ENCODE peak calls at places on chromosomes 12 and 14, in six cellular contexts. One of them, this sample, is unnamed.

GRCh38 chr12:120012067-120012621 is 23.1 kb downstream of the BICDL1 start:
- DNase-seq in IMR-90: peak
- DNase-seq in choroid plexus epithelial cell: peak
- DNase-seq in esophagus squamous epithelium: no peak
- DNase-seq in ascending aorta: no peak
- DNase-seq in glutamatergic neuron: peak
- DNase-seq in this sample: peak

GRCh38 chr14:88551094-88551870 is 3.5 kb downstream of the PTPN21 start:
- DNase-seq in esophagus squamous epithelium: no peak
- DNase-seq in glutamatergic neuron: peak
- DNase-seq in IMR-90: peak
- DNase-seq in ascending aorta: peak
- DNase-seq in choroid plexus epithelial cell: peak
- DNase-seq in this sample: peak

GRCh38 chr14:103122578-103123127 is 608 bp upstream of the TNFAIP2 start:
- DNase-seq in ascending aorta: no peak
- DNase-seq in choroid plexus epithelial cell: no peak
- DNase-seq in glutamatergic neuron: no peak
- DNase-seq in esophagus squamous epithelium: no peak
- DNase-seq in IMR-90: no peak
- DNase-seq in this sample: peak

GRCh38 chr14:90698379-90698869 is 117.8 kb downstream of the TTC7B start:
- DNase-seq in choroid plexus epithelial cell: peak
- DNase-seq in ascending aorta: peak
- DNase-seq in esophagus squamous epithelium: no peak
- DNase-seq in IMR-90: peak
- DNase-seq in glutamatergic neuron: peak
- DNase-seq in this sample: peak

GRCh38 chr12:43551271-43551970 is 582 bp downstream of the ADAMTS20 start:
- DNase-seq in IMR-90: no peak
- DNase-seq in ascending aorta: no peak
- DNase-seq in glutamatergic neuron: peak
- DNase-seq in choroid plexus epithelial cell: no peak
- DNase-seq in esophagus squamous epithelium: no peak
- DNase-seq in this sample: peak

GRCh38 chr12:113298861-113299545 is 35.9 kb downstream of the SLC8B1 start:
- DNase-seq in IMR-90: no peak
- DNase-seq in ascending aorta: peak
- DNase-seq in choroid plexus epithelial cell: no peak
- DNase-seq in esophagus squamous epithelium: no peak
- DNase-seq in glutamatergic neuron: no peak
- DNase-seq in this sample: no peak

GRCh38 chr14:54502602-54503001 is 7.1 kb upstream of the CGRRF1 start:
- DNase-seq in glutamatergic neuron: no peak
- DNase-seq in IMR-90: peak
- DNase-seq in esophagus squamous epithelium: no peak
- DNase-seq in choroid plexus epithelial cell: no peak
- DNase-seq in ascending aorta: no peak
- DNase-seq in this sample: peak

GRCh38 chr12:112575559-112576067 is 156.9 kb downstream of the PTPN11 start:
- DNase-seq in esophagus squamous epithelium: no peak
- DNase-seq in choroid plexus epithelial cell: no peak
- DNase-seq in ascending aorta: no peak
- DNase-seq in glutamatergic neuron: no peak
- DNase-seq in IMR-90: no peak
- DNase-seq in this sample: no peak

GRCh38 chr12:47965581-47965980 is 2.2 kb downstream of the TMEM106C start:
- DNase-seq in glutamatergic neuron: no peak
- DNase-seq in choroid plexus epithelial cell: no peak
- DNase-seq in esophagus squamous epithelium: no peak
- DNase-seq in IMR-90: no peak
- DNase-seq in ascending aorta: no peak
- DNase-seq in this sample: no peak

GRCh38 chr14:35897616-35898111 is 71.5 kb downstream of the BRMS1L start:
- DNase-seq in IMR-90: no peak
- DNase-seq in choroid plexus epithelial cell: no peak
- DNase-seq in glutamatergic neuron: peak
- DNase-seq in ascending aorta: no peak
- DNase-seq in esophagus squamous epithelium: no peak
- DNase-seq in this sample: no peak

GRCh38 chr12:100926669-100927248 is 132.2 kb downstream of the ANO4 start:
- DNase-seq in IMR-90: peak
- DNase-seq in ascending aorta: no peak
- DNase-seq in glutamatergic neuron: peak
- DNase-seq in esophagus squamous epithelium: no peak
- DNase-seq in choroid plexus epithelial cell: peak
- DNase-seq in this sample: peak

GRCh38 chr12:24991209-24992049 is 42.5 kb upstream of the BCAT1 start:
- DNase-seq in esophagus squamous epithelium: no peak
- DNase-seq in choroid plexus epithelial cell: peak
- DNase-seq in IMR-90: peak
- DNase-seq in glutamatergic neuron: no peak
- DNase-seq in ascending aorta: no peak
- DNase-seq in this sample: no peak

GRCh38 chr12:130281157-130281799 is 56.4 kb upstream of the PIWIL1 start:
- DNase-seq in glutamatergic neuron: peak
- DNase-seq in choroid plexus epithelial cell: no peak
- DNase-seq in IMR-90: no peak
- DNase-seq in ascending aorta: no peak
- DNase-seq in esophagus squamous epithelium: no peak
- DNase-seq in this sample: no peak

GRCh38 chr14:102796661-102797190 is 19.5 kb downstream of the TRAF3 start:
- DNase-seq in glutamatergic neuron: no peak
- DNase-seq in choroid plexus epithelial cell: no peak
- DNase-seq in ascending aorta: no peak
- DNase-seq in IMR-90: no peak
- DNase-seq in esophagus squamous epithelium: no peak
- DNase-seq in this sample: no peak

GRCh38 chr14:45284802-45285201 is 31.8 kb upstream of the MIS18BP1 start:
- DNase-seq in IMR-90: no peak
- DNase-seq in ascending aorta: no peak
- DNase-seq in esophagus squamous epithelium: no peak
- DNase-seq in glutamatergic neuron: no peak
- DNase-seq in choroid plexus epithelial cell: peak
- DNase-seq in this sample: no peak
- TF ChIP-seq CTCF in IMR-90: no peak
- TF ChIP-seq CTCF in ascending aorta: no peak
- TF ChIP-seq CTCF in esophagus squamous epithelium: no peak
- TF ChIP-seq CTCF in glutamatergic neuron: no peak
- TF ChIP-seq CTCF in choroid plexus epithelial cell: peak
- TF ChIP-seq CTCF in this sample: peak

DNA sequence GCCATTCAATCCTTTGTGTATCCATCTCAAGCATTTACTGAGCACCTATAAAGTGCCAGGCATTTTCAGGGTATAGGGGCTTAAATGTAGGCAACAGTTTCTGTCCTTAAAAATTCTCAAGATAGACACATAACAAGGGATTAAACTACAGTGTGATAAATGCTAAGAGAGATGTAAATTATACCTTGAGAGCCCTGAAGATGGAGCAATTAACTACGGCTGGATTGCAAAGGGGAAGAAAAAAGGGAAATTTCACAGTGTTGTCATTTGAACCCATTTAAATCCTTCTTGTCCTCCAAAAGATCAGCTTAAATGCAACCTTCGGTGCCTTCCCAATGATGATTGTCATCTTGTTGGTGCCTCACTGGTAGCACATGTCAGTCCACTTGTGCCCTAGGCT is 11.5 kb upstream of the IL26 start:
- DNase-seq in glutamatergic neuron: no peak
- DNase-seq in ascending aorta: no peak
- DNase-seq in choroid plexus epithelial cell: peak
- DNase-seq in esophagus squamous epithelium: no peak
- DNase-seq in IMR-90: no peak
- DNase-seq in this sample: no peak
- TF ChIP-seq CTCF in glutamatergic neuron: no peak
- TF ChIP-seq CTCF in ascending aorta: no peak
- TF ChIP-seq CTCF in choroid plexus epithelial cell: peak
- TF ChIP-seq CTCF in esophagus squamous epithelium: no peak
- TF ChIP-seq CTCF in IMR-90: peak
- TF ChIP-seq CTCF in this sample: no peak

DNA sequence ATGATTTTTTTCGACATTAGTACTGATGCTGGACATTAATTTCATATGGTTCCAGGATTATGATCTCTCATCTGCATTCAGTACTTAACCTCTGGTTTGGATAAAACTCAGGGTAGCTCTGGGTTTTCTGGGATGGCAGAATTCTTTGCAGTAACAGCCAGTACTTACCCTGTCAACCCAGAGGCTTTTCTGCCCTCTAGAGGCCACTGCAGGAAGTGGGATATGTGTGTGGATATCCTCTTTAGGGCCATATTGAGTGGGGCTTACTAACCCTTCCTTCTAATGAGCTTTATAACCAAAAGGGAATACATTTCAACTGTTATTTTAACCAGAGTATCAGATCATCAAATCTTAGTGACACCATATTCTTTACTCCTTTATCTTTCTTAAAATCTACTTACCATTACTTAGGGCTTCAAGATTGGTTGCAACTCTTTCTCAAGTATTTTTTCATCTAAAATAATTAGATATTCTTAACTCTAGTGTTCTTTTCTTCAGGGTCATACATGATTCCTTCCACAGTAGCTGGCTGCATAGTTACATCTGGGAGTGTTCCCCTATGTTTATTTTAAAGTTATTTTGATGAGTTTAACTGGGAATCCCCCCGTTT is 488.0 kb upstream of the STXBP6 start:
- DNase-seq in esophagus squamous epithelium: no peak
- DNase-seq in glutamatergic neuron: peak
- DNase-seq in ascending aorta: no peak
- DNase-seq in IMR-90: no peak
- DNase-seq in choroid plexus epithelial cell: peak
- DNase-seq in this sample: peak
- TF ChIP-seq CTCF in esophagus squamous epithelium: peak
- TF ChIP-seq CTCF in glutamatergic neuron: peak
- TF ChIP-seq CTCF in ascending aorta: no peak
- TF ChIP-seq CTCF in IMR-90: peak
- TF ChIP-seq CTCF in choroid plexus epithelial cell: peak
- TF ChIP-seq CTCF in this sample: peak

GRCh38 chr14:96567289-96567899 is 65.2 kb downstream of the PAPOLA start:
- DNase-seq in esophagus squamous epithelium: no peak
- DNase-seq in glutamatergic neuron: no peak
- DNase-seq in IMR-90: peak
- DNase-seq in choroid plexus epithelial cell: peak
- DNase-seq in ascending aorta: no peak
- DNase-seq in this sample: no peak
- TF ChIP-seq CTCF in esophagus squamous epithelium: peak
- TF ChIP-seq CTCF in glutamatergic neuron: peak
- TF ChIP-seq CTCF in IMR-90: peak
- TF ChIP-seq CTCF in choroid plexus epithelial cell: peak
- TF ChIP-seq CTCF in ascending aorta: no peak
- TF ChIP-seq CTCF in this sample: peak

GRCh38 chr12:132719141-132719953 is 8.7 kb downstream of the PGAM5 start:
- DNase-seq in choroid plexus epithelial cell: no peak
- DNase-seq in glutamatergic neuron: no peak
- DNase-seq in esophagus squamous epithelium: no peak
- DNase-seq in ascending aorta: no peak
- DNase-seq in IMR-90: no peak
- DNase-seq in this sample: no peak
- TF ChIP-seq CTCF in choroid plexus epithelial cell: no peak
- TF ChIP-seq CTCF in glutamatergic neuron: no peak
- TF ChIP-seq CTCF in esophagus squamous epithelium: no peak
- TF ChIP-seq CTCF in ascending aorta: no peak
- TF ChIP-seq CTCF in IMR-90: no peak
- TF ChIP-seq CTCF in this sample: no peak

DNA sequence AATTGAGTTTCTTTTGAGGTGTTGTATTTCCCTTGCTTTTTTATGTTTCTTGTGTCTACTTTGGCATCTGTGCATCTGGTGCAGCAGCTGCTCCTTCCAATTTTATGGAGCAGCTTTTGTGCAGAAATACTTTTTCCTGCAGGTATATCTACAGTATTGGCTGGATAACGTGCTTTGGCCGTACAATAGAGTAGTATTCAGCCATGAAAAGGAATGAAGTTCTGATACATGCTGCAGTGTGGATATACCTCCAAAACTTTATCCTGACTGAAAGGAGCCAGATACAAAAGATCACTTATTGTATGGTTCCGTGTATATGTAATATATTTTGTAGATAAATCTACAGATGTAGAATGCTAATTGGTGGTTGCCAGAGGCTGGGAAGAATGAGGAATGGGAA is 74.6 kb downstream of the ERC1 start:
- DNase-seq in ascending aorta: no peak
- DNase-seq in glutamatergic neuron: no peak
- DNase-seq in esophagus squamous epithelium: no peak
- DNase-seq in IMR-90: no peak
- DNase-seq in choroid plexus epithelial cell: no peak
- DNase-seq in this sample: no peak
- TF ChIP-seq CTCF in ascending aorta: no peak
- TF ChIP-seq CTCF in glutamatergic neuron: no peak
- TF ChIP-seq CTCF in esophagus squamous epithelium: no peak
- TF ChIP-seq CTCF in IMR-90: no peak
- TF ChIP-seq CTCF in choroid plexus epithelial cell: no peak
- TF ChIP-seq CTCF in this sample: no peak

This sample was measured in endothelial cell.